ENCODE peak calls at places on chromosomes 4 and X, in six cellular contexts. M, E, O, Q, W and B are unnamed samples.

GRCh38 chr4:90069151-90069550 is 58.0 kb upstream of the CCSER1 start:
- DNase-seq in M (peak), E (no peak), O (no peak), Q (no peak), W (no peak), B (no peak)

GRCh38 chr4:112029642-112030235 is 115.5 kb upstream of the FAM241A start:
- DNase-seq in M (no peak), E (no peak), O (no peak), Q (peak), W (no peak), B (no peak)

GRCh38 chr4:47752214-47752613 is 85.7 kb downstream of the CORIN start:
- DNase-seq in M (no peak), E (no peak), O (no peak), Q (no peak), W (no peak), B (no peak)

GRCh38 chr4:1471443-1472147 is 65.4 kb upstream of the NKX1-1 start:
- DNase-seq in M (no peak), E (peak), O (no peak), Q (no peak), W (peak), B (no peak)

GRCh38 chr4:137468836-137469235 is 63.5 kb downstream of the PCDH18 start:
- DNase-seq in M (no peak), E (no peak), O (no peak), Q (no peak), W (no peak), B (no peak)

GRCh38 chrX:316351-317325 is 2.0 kb downstream of the GTPBP6 start:
- DNase-seq in M (no peak), E (peak), O (no peak), Q (no peak), W (peak), B (no peak)

GRCh38 chr4:112908511-112908910 is 140.9 kb upstream of the ANK2 start:
- DNase-seq in M (no peak), E (no peak), O (no peak), Q (no peak), W (no peak), B (no peak)

GRCh38 chr4:168562021-168562691 is 65.3 kb downstream of the PALLD start:
- DNase-seq in M (peak), E (no peak), O (no peak), Q (no peak), W (no peak), B (no peak)

GRCh38 chr4:76307670-76308014 is 1.1 kb downstream of the STBD1 start:
- DNase-seq in M (no peak), E (peak), O (peak), Q (no peak), W (no peak), B (no peak)

GRCh38 chr4:82851902-82852750 is 38.8 kb downstream of the SEC31A start:
- DNase-seq in M (peak), E (no peak), O (no peak), Q (no peak), W (no peak), B (no peak)

DNA sequence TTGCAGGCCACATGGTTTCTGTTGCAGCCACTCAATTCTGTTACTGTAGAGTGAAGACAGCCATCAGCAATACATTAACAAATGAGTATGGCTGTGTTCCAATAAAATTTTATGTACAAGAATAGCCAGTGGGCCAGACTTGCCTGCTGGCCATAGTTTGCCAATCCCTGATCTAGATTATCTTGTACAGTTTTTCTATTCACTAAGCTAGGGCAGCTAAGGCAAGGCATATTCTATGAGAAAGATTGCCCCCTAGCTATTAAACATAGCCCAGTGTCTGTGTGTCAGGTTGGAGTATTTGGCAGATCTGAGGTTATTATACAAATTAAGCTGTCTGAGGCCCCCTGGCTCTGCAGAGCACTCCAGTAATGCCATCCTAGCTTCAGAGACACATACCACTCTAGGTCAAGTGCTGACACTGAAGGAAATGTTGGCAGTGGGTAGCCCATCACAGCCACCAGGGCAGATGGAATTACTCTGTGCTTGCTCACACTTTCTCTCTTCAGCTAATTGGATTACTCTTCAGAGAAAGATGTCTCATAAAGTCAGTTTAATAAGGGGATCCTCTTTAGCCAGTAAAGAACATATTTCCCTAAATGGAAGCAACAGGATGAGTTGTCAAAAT is 40.7 kb downstream of the MTTP start:
- DNase-seq in M (no peak), E (no peak), O (peak), Q (no peak), W (no peak), B (no peak)
- TF ChIP-seq CTCF in M (no peak), E (no peak), O (peak), Q (no peak), W (no peak), B (no peak)

GRCh38 chr4:185221912-185222311 is 12.5 kb downstream of the SNX25 start:
- DNase-seq in M (no peak), E (no peak), O (no peak), Q (no peak), W (no peak), B (no peak)
- TF ChIP-seq CTCF in M (no peak), E (no peak), O (no peak), Q (no peak), W (no peak), B (no peak)

GRCh38 chr4:110394871-110395270 is 81.1 kb upstream of the ENPEP start:
- DNase-seq in M (no peak), E (no peak), O (no peak), Q (no peak), W (no peak), B (no peak)

GRCh38 chr4:110395416-110395815 is 80.5 kb upstream of the ENPEP start:
- DNase-seq in M (no peak), E (no peak), O (no peak), Q (no peak), W (no peak), B (no peak)

GRCh38 chr4:110396963-110397362 is 79.0 kb upstream of the ENPEP start:
- DNase-seq in M (no peak), E (no peak), O (no peak), Q (no peak), W (no peak), B (no peak)

GRCh38 chr4:110400071-110400470 is 75.9 kb upstream of the ENPEP start:
- DNase-seq in M (no peak), E (no peak), O (no peak), Q (no peak), W (no peak), B (no peak)
- TF ChIP-seq CTCF in M (no peak), E (no peak), O (no peak), Q (no peak), W (no peak), B (no peak)

GRCh38 chr4:175784986-175785525 is 27.0 kb downstream of the GPM6A start:
- DNase-seq in M (no peak), E (no peak), O (no peak), Q (no peak), W (no peak), B (no peak)
- TF ChIP-seq CTCF in M (no peak), E (no peak), O (no peak), Q (no peak), W (no peak), B (no peak)